ENCODE peak calls at places on chromosomes 6 and 20, in six cellular contexts. One of them, this sample, is unnamed.

GRCh38 chr20:36775196-36775595 is 1.6 kb upstream of the DSN1 start:
- DNase-seq in GM12878: no peak
- DNase-seq in H1: no peak
- DNase-seq in K562: no peak
- DNase-seq in HepG2: no peak
- DNase-seq in GM12891: no peak
- DNase-seq in this sample: no peak

GRCh38 chr6:33812669-33813068 is 8.9 kb upstream of the MLN start:
- DNase-seq in GM12878: no peak
- DNase-seq in H1: peak
- DNase-seq in K562: peak
- DNase-seq in HepG2: peak
- DNase-seq in GM12891: peak
- DNase-seq in this sample: peak

GRCh38 chr6:139291813-139292619 is at the start of gene TXLNB:
- DNase-seq in GM12878: peak
- DNase-seq in H1: no peak
- DNase-seq in K562: no peak
- DNase-seq in HepG2: no peak
- DNase-seq in GM12891: peak
- DNase-seq in this sample: no peak

GRCh38 chr6:3456395-3456767 is 469 bp downstream of the SLC22A23 start:
- DNase-seq in GM12878: no peak
- DNase-seq in H1: no peak
- DNase-seq in K562: peak
- DNase-seq in HepG2: no peak
- DNase-seq in GM12891: peak
- DNase-seq in this sample: peak

GRCh38 chr6:109595998-109596397 is 95.0 kb downstream of the AK9 start:
- DNase-seq in GM12878: no peak
- DNase-seq in H1: peak
- DNase-seq in K562: no peak
- DNase-seq in HepG2: peak
- DNase-seq in GM12891: no peak
- DNase-seq in this sample: no peak

GRCh38 chr6:17972978-17973622 is 14.3 kb downstream of the KIF13A start:
- DNase-seq in GM12878: no peak
- DNase-seq in H1: no peak
- DNase-seq in K562: no peak
- DNase-seq in HepG2: no peak
- DNase-seq in GM12891: no peak
- DNase-seq in this sample: no peak

GRCh38 chr6:129902681-129903080 is 41.6 kb upstream of the TMEM244 start:
- DNase-seq in GM12878: no peak
- DNase-seq in H1: no peak
- DNase-seq in K562: no peak
- DNase-seq in HepG2: no peak
- DNase-seq in GM12891: no peak
- DNase-seq in this sample: no peak

GRCh38 chr6:45679631-45680030 is 301.9 kb upstream of the SUPT3H start:
- DNase-seq in GM12878: no peak
- DNase-seq in H1: no peak
- DNase-seq in K562: no peak
- DNase-seq in HepG2: no peak
- DNase-seq in GM12891: no peak
- DNase-seq in this sample: no peak

GRCh38 chr6:102114402-102114801 is 720.9 kb downstream of the GRIK2 start:
- DNase-seq in GM12878: no peak
- DNase-seq in H1: no peak
- DNase-seq in K562: no peak
- DNase-seq in HepG2: peak
- DNase-seq in GM12891: peak
- DNase-seq in this sample: no peak

GRCh38 chr20:8798505-8798904 is 270.4 kb upstream of the PLCB4 start:
- DNase-seq in GM12878: no peak
- DNase-seq in H1: no peak
- DNase-seq in K562: no peak
- DNase-seq in HepG2: no peak
- DNase-seq in GM12891: no peak
- DNase-seq in this sample: no peak

GRCh38 chr6:42929928-42930360 is 664 bp downstream of the CNPY3 start:
- DNase-seq in GM12878: peak
- DNase-seq in H1: no peak
- DNase-seq in K562: no peak
- DNase-seq in HepG2: no peak
- DNase-seq in GM12891: peak
- DNase-seq in this sample: peak

GRCh38 chr6:149032599-149033405 is 284.7 kb upstream of the TAB2 start:
- DNase-seq in GM12878: peak
- DNase-seq in H1: no peak
- DNase-seq in K562: no peak
- DNase-seq in HepG2: peak
- DNase-seq in GM12891: peak
- DNase-seq in this sample: no peak

GRCh38 chr6:115932481-115932880 is 128.2 kb downstream of the FRK start:
- DNase-seq in GM12878: no peak
- DNase-seq in H1: no peak
- DNase-seq in K562: no peak
- DNase-seq in HepG2: no peak
- DNase-seq in GM12891: no peak
- DNase-seq in this sample: no peak

GRCh38 chr20:50582092-50582491 is 71.9 kb downstream of the PTPN1 start:
- DNase-seq in GM12878: no peak
- DNase-seq in H1: no peak
- DNase-seq in K562: no peak
- DNase-seq in HepG2: no peak
- DNase-seq in GM12891: no peak
- DNase-seq in this sample: no peak

GRCh38 chr20:58225490-58226200 is 2.8 kb downstream of the ANKRD60 start:
- DNase-seq in GM12878: no peak
- DNase-seq in H1: no peak
- DNase-seq in K562: no peak
- DNase-seq in HepG2: no peak
- DNase-seq in GM12891: no peak
- DNase-seq in this sample: no peak

GRCh38 chr6:46044876-46045617 is 29.4 kb upstream of the CLIC5 start:
- DNase-seq in GM12878: no peak
- DNase-seq in H1: no peak
- DNase-seq in K562: no peak
- DNase-seq in HepG2: no peak
- DNase-seq in GM12891: no peak
- DNase-seq in this sample: no peak

GRCh38 chr6:120056085-120056484 is 706.5 kb upstream of the MAN1A1 start:
- DNase-seq in GM12878: no peak
- DNase-seq in H1: peak
- DNase-seq in K562: peak
- DNase-seq in HepG2: no peak
- DNase-seq in GM12891: no peak
- DNase-seq in this sample: no peak

DNA sequence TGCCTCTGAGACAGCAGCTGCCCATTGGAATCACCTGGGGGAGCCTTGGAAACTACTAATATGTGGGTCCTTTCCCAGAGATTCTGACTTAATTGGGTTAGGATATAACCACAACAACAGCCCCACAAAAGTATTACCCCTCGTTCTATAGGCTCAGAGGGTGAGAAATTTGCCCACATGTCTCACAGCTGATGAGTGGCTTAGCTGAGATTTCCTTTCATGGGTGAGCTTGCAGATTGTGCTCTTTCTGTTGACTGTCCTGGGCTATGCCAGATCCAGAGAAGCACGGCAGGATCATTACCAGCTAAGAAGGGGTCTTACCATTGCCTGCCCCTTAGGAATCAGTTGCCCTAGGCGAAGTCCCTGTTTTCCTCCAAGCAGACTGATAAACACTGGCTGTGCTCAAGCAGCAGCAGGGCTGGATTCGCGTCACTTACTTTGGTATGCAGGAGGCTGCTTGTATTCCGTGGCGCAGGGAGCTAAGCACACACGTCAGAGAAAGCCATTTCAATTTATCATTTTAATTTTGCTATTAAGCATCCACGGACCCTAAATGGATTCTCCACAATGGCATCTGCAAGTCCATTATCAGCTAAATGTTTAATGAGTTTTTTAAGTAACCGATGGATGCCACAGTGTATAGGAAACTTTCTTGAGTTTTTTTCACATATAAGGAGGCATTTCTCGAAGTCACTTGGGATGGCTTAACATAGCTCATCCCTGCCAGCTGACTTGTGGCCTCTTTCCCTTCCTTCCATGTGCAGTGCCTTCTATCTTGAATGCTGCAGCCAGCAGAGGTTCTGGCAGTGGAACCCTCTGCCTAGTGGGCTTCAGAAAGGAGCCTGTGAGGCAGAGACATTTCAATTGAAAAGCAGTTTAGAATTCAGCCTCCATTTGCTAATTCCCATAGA is 51.6 kb downstream of the AKAP12 start:
- DNase-seq in GM12878: no peak
- DNase-seq in H1: no peak
- DNase-seq in K562: no peak
- DNase-seq in HepG2: no peak
- DNase-seq in GM12891: no peak
- DNase-seq in this sample: no peak
- TF ChIP-seq POLR2AphosphoS5 in GM12878: no peak
- TF ChIP-seq POLR2AphosphoS5 in H1: no peak
- TF ChIP-seq POLR2AphosphoS5 in K562: no peak
- TF ChIP-seq POLR2AphosphoS5 in HepG2: no peak
- TF ChIP-seq POLR2AphosphoS5 in GM12891: no peak
- TF ChIP-seq POLR2AphosphoS5 in this sample: no peak

GRCh38 chr6:87472525-87473418 is at the start of gene SLC35A1:
- DNase-seq in GM12878: peak
- DNase-seq in H1: peak
- DNase-seq in K562: peak
- DNase-seq in HepG2: peak
- DNase-seq in GM12891: peak
- DNase-seq in this sample: peak
- TF ChIP-seq POLR2A in GM12878: peak
- TF ChIP-seq POLR2A in H1: no peak
- TF ChIP-seq POLR2A in K562: peak
- TF ChIP-seq POLR2A in HepG2: peak
- TF ChIP-seq POLR2A in GM12891: peak
- TF ChIP-seq POLR2A in this sample: peak

DNA sequence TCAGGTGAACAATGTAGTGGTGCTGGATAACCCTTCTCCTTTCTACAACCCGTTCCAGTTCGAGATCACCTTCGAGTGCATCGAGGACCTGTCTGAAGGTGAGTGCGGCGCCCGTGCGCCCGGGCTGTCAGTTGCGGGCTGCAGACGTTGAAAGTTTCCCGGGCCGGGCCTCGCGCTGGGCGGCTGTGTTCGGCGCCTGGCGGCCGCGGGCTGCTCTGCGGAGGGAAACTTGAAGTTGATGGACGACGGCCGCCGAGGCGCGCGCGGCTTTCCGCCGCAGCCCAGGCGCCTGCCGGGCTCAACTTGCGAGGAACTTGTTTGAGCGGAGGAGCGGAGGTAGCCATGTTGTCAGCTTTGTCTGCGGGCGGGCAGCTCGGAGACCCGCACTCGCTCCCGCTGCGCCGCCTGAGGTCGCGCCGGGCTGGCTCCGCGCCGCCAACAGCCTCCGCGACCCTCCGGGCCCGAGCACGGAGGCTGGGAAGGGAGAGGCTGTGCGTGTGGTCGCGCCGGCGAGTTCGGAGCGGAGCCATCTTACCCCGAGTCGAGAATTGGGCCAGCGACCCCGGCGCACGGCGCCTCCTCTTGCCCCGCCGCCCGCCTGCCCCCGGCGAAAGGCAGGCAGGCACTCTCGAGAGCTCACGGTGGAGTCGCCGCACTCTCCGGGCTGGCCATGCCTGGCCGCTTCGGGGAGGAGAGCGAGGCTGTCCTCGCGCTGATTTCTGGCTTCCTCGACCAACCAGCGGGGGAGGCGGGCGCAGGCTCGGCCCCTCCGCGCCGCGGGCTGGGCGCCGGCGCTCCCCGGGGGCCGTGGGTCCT is 681 bp downstream of the ASF1A start:
- DNase-seq in GM12878: no peak
- DNase-seq in H1: peak
- DNase-seq in K562: peak
- DNase-seq in HepG2: peak
- DNase-seq in GM12891: peak
- DNase-seq in this sample: peak
- TF ChIP-seq TAF1 in GM12878: peak
- TF ChIP-seq TAF1 in H1: peak
- TF ChIP-seq TAF1 in K562: no peak
- TF ChIP-seq TAF1 in HepG2: peak
- TF ChIP-seq TAF1 in GM12891: no peak
- TF ChIP-seq TAF1 in this sample: peak

GRCh38 chr6:168640738-168641137 is 199.8 kb downstream of the SMOC2 start:
- DNase-seq in GM12878: no peak
- DNase-seq in H1: no peak
- DNase-seq in K562: no peak
- DNase-seq in HepG2: no peak
- DNase-seq in GM12891: no peak
- DNase-seq in this sample: no peak
- TF ChIP-seq POLR2AphosphoS5 in GM12878: no peak
- TF ChIP-seq POLR2AphosphoS5 in H1: no peak
- TF ChIP-seq POLR2AphosphoS5 in K562: no peak
- TF ChIP-seq POLR2AphosphoS5 in HepG2: no peak
- TF ChIP-seq POLR2AphosphoS5 in GM12891: no peak
- TF ChIP-seq POLR2AphosphoS5 in this sample: no peak

DNA sequence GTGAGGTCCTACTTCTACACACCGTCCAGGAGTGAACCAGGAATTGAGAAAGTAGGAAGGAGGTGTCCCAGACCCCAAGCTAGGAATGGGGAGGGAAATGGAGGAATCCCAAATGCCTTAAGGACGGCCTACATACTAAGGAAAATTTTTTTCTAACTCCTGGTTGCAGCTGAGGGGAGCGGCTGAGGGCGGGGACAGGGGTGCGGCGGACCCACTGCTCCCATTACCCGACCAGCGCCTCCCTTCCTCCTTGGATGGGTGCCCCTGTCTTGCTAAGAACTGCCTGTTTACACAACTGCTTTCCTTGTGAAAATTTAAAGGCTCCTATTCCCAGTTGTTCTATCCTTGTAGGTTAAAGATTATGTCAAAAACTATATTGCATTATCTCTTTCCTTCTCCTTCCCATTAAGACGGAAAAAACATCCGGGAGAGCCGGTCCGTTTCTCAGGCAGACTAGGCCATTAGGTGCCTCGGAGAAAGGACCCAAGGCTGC is 699 bp upstream of the HSPA1B start:
- DNase-seq in GM12878: no peak
- DNase-seq in H1: peak
- DNase-seq in K562: peak
- DNase-seq in HepG2: no peak
- DNase-seq in GM12891: peak
- DNase-seq in this sample: peak
- TF ChIP-seq POLR2A in GM12878: no peak
- TF ChIP-seq POLR2A in H1: peak
- TF ChIP-seq POLR2A in K562: no peak
- TF ChIP-seq POLR2A in HepG2: no peak
- TF ChIP-seq POLR2A in GM12891: no peak
- TF ChIP-seq POLR2A in this sample: no peak

This sample was measured in GM12892.